ENCODE peak calls at places on chromosomes 2 and 18, in seven cellular contexts. One of them, this sample, is unnamed.

GRCh38 chr2:216352653-216353270 is 19.5 kb downstream of the MARCHF4 start:
- DNase-seq in K562: no peak
- DNase-seq in HFF-Myc: no peak
- DNase-seq in lower leg skin: no peak
- DNase-seq in AG04450: no peak
- DNase-seq in astrocyte of the spinal cord: no peak
- DNase-seq in fibroblast of lung: no peak
- DNase-seq in this sample: no peak

GRCh38 chr2:30505500-30506180 is 58.6 kb downstream of the LCLAT1 start:
- DNase-seq in astrocyte of the spinal cord: no peak
- DNase-seq in AG04450: no peak
- DNase-seq in fibroblast of lung: no peak
- DNase-seq in lower leg skin: no peak
- DNase-seq in K562: no peak
- DNase-seq in HFF-Myc: no peak
- DNase-seq in this sample: no peak

GRCh38 chr2:66024396-66024795 is 410.5 kb upstream of the MEIS1 start:
- DNase-seq in astrocyte of the spinal cord: no peak
- DNase-seq in AG04450: no peak
- DNase-seq in K562: no peak
- DNase-seq in HFF-Myc: no peak
- DNase-seq in fibroblast of lung: no peak
- DNase-seq in lower leg skin: no peak
- DNase-seq in this sample: no peak

GRCh38 chr18:77068321-77068841 is 64.2 kb downstream of the MBP start:
- DNase-seq in K562: no peak
- DNase-seq in astrocyte of the spinal cord: peak
- DNase-seq in fibroblast of lung: peak
- DNase-seq in lower leg skin: peak
- DNase-seq in HFF-Myc: no peak
- DNase-seq in AG04450: peak
- DNase-seq in this sample: peak

GRCh38 chr2:226794751-226795171 is 4.9 kb downstream of the IRS1 start:
- DNase-seq in AG04450: no peak
- DNase-seq in fibroblast of lung: peak
- DNase-seq in astrocyte of the spinal cord: peak
- DNase-seq in K562: no peak
- DNase-seq in lower leg skin: peak
- DNase-seq in HFF-Myc: no peak
- DNase-seq in this sample: no peak

GRCh38 chr2:239731422-239731821 is 293.7 kb downstream of the NDUFA10 start:
- DNase-seq in HFF-Myc: no peak
- DNase-seq in astrocyte of the spinal cord: no peak
- DNase-seq in K562: no peak
- DNase-seq in lower leg skin: no peak
- DNase-seq in AG04450: no peak
- DNase-seq in fibroblast of lung: no peak
- DNase-seq in this sample: no peak

GRCh38 chr2:220129427-220129826 is 502.0 kb downstream of the SLC4A3 start:
- DNase-seq in AG04450: no peak
- DNase-seq in lower leg skin: no peak
- DNase-seq in K562: no peak
- DNase-seq in astrocyte of the spinal cord: no peak
- DNase-seq in fibroblast of lung: no peak
- DNase-seq in HFF-Myc: no peak
- DNase-seq in this sample: no peak

GRCh38 chr2:11539317-11540147 is 5.7 kb downstream of the GREB1 start:
- DNase-seq in HFF-Myc: no peak
- DNase-seq in lower leg skin: no peak
- DNase-seq in AG04450: no peak
- DNase-seq in astrocyte of the spinal cord: peak
- DNase-seq in K562: no peak
- DNase-seq in fibroblast of lung: peak
- DNase-seq in this sample: no peak

GRCh38 chr2:219668316-219668715 is 40.9 kb downstream of the SLC4A3 start:
- DNase-seq in HFF-Myc: no peak
- DNase-seq in astrocyte of the spinal cord: no peak
- DNase-seq in K562: no peak
- DNase-seq in lower leg skin: peak
- DNase-seq in fibroblast of lung: no peak
- DNase-seq in AG04450: no peak
- DNase-seq in this sample: no peak

GRCh38 chr18:65435529-65435928 is 315.3 kb upstream of the CDH7 start:
- DNase-seq in fibroblast of lung: no peak
- DNase-seq in lower leg skin: no peak
- DNase-seq in K562: no peak
- DNase-seq in astrocyte of the spinal cord: no peak
- DNase-seq in AG04450: no peak
- DNase-seq in HFF-Myc: no peak
- DNase-seq in this sample: no peak

GRCh38 chr2:207256026-207256425 is 90.3 kb upstream of the KLF7 start:
- DNase-seq in HFF-Myc: no peak
- DNase-seq in lower leg skin: no peak
- DNase-seq in AG04450: no peak
- DNase-seq in fibroblast of lung: no peak
- DNase-seq in astrocyte of the spinal cord: no peak
- DNase-seq in K562: no peak
- DNase-seq in this sample: no peak

GRCh38 chr2:59236723-59237122 is 995.6 kb upstream of the FANCL start:
- DNase-seq in fibroblast of lung: peak
- DNase-seq in lower leg skin: no peak
- DNase-seq in AG04450: no peak
- DNase-seq in astrocyte of the spinal cord: no peak
- DNase-seq in K562: no peak
- DNase-seq in HFF-Myc: peak
- DNase-seq in this sample: no peak

GRCh38 chr2:45952591-45952990 is 301.1 kb downstream of the PRKCE start:
- DNase-seq in AG04450: no peak
- DNase-seq in astrocyte of the spinal cord: no peak
- DNase-seq in fibroblast of lung: no peak
- DNase-seq in K562: no peak
- DNase-seq in HFF-Myc: no peak
- DNase-seq in lower leg skin: no peak
- DNase-seq in this sample: no peak

GRCh38 chr2:80151651-80152050 is 152.9 kb downstream of the LRRTM1 start:
- DNase-seq in fibroblast of lung: no peak
- DNase-seq in HFF-Myc: no peak
- DNase-seq in AG04450: no peak
- DNase-seq in astrocyte of the spinal cord: no peak
- DNase-seq in lower leg skin: no peak
- DNase-seq in K562: no peak
- DNase-seq in this sample: no peak

GRCh38 chr2:190443778-190444481 is 35.8 kb downstream of the MFSD6 start:
- DNase-seq in HFF-Myc: no peak
- DNase-seq in astrocyte of the spinal cord: peak
- DNase-seq in fibroblast of lung: peak
- DNase-seq in K562: no peak
- DNase-seq in lower leg skin: no peak
- DNase-seq in AG04450: peak
- DNase-seq in this sample: no peak

GRCh38 chr2:190436552-190436951 is 28.4 kb downstream of the MFSD6 start:
- DNase-seq in astrocyte of the spinal cord: no peak
- DNase-seq in K562: no peak
- DNase-seq in lower leg skin: no peak
- DNase-seq in AG04450: no peak
- DNase-seq in HFF-Myc: no peak
- DNase-seq in fibroblast of lung: no peak
- DNase-seq in this sample: no peak

GRCh38 chr2:190441564-190441963 is 33.4 kb downstream of the MFSD6 start:
- DNase-seq in K562: no peak
- DNase-seq in lower leg skin: no peak
- DNase-seq in astrocyte of the spinal cord: no peak
- DNase-seq in AG04450: no peak
- DNase-seq in HFF-Myc: no peak
- DNase-seq in fibroblast of lung: no peak
- DNase-seq in this sample: no peak

GRCh38 chr2:190443055-190443454 is 34.9 kb downstream of the MFSD6 start:
- DNase-seq in astrocyte of the spinal cord: no peak
- DNase-seq in K562: no peak
- DNase-seq in fibroblast of lung: no peak
- DNase-seq in HFF-Myc: no peak
- DNase-seq in lower leg skin: no peak
- DNase-seq in AG04450: no peak
- DNase-seq in this sample: no peak

GRCh38 chr2:190440113-190440512 is 32.0 kb downstream of the MFSD6 start:
- DNase-seq in fibroblast of lung: no peak
- DNase-seq in lower leg skin: no peak
- DNase-seq in HFF-Myc: no peak
- DNase-seq in K562: no peak
- DNase-seq in AG04450: no peak
- DNase-seq in astrocyte of the spinal cord: no peak
- DNase-seq in this sample: no peak
- H3K4me3 ChIP-seq in fibroblast of lung: no peak
- H3K4me3 ChIP-seq in lower leg skin: no peak
- H3K4me3 ChIP-seq in HFF-Myc: no peak
- H3K4me3 ChIP-seq in K562: no peak
- H3K4me3 ChIP-seq in AG04450: no peak
- H3K4me3 ChIP-seq in astrocyte of the spinal cord: no peak
- H3K4me3 ChIP-seq in this sample: no peak

DNA sequence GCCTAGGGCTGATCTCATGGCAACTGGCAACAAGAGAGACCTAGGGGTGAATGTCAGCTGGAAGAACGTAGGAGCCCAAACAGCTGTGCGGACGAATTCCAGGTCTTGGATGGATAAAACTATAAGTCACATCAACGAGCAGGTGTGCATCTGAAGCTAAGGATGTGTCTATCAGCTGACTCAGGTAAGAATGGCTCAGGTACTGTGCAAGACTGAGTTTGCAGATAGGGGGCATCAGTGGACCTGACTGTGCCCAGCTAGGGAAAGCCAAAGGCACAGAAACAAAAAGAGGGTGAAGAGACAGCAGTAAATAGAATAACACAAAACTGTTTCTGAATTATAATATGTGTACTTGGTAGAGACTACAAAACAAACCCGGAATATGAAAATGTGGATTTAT is 357.3 kb downstream of the ZEB2 start:
- DNase-seq in HFF-Myc: no peak
- DNase-seq in astrocyte of the spinal cord: no peak
- DNase-seq in AG04450: no peak
- DNase-seq in lower leg skin: no peak
- DNase-seq in fibroblast of lung: no peak
- DNase-seq in K562: no peak
- DNase-seq in this sample: no peak
- TF ChIP-seq CTCF in HFF-Myc: peak
- TF ChIP-seq CTCF in astrocyte of the spinal cord: peak
- TF ChIP-seq CTCF in AG04450: peak
- TF ChIP-seq CTCF in lower leg skin: no peak
- TF ChIP-seq CTCF in fibroblast of lung: no peak
- TF ChIP-seq CTCF in K562: peak
- TF ChIP-seq CTCF in this sample: peak

DNA sequence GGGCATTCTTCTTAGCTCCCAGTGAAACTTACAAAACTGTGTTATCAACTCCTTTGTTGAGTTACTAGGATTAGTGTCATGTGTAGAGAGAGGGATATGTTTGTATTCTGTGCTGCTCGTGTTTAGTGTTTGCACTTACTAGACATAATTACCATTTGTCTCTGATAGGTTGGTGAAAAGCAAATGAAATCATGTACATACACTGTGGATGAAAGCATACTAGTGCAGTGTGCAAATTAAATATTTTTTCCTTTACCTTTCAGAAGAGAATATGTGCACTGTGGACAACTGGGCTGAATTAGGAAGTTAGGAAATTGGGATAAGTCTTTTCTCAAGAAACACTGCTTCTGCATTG is 1.2 kb downstream of the KIAA1328 start:
- DNase-seq in lower leg skin: no peak
- DNase-seq in astrocyte of the spinal cord: no peak
- DNase-seq in HFF-Myc: no peak
- DNase-seq in K562: no peak
- DNase-seq in fibroblast of lung: no peak
- DNase-seq in AG04450: no peak
- DNase-seq in this sample: no peak
- H3K4me3 ChIP-seq in lower leg skin: no peak
- H3K4me3 ChIP-seq in astrocyte of the spinal cord: peak
- H3K4me3 ChIP-seq in HFF-Myc: peak
- H3K4me3 ChIP-seq in K562: peak
- H3K4me3 ChIP-seq in fibroblast of lung: peak
- H3K4me3 ChIP-seq in AG04450: peak
- H3K4me3 ChIP-seq in this sample: peak

GRCh38 chr18:51197661-51198424 is at the start of gene MEX3C:
- DNase-seq in lower leg skin: peak
- DNase-seq in astrocyte of the spinal cord: peak
- DNase-seq in fibroblast of lung: peak
- DNase-seq in AG04450: peak
- DNase-seq in HFF-Myc: peak
- DNase-seq in K562: peak
- DNase-seq in this sample: peak
- TF ChIP-seq CTCF in lower leg skin: no peak
- TF ChIP-seq CTCF in astrocyte of the spinal cord: peak
- TF ChIP-seq CTCF in fibroblast of lung: peak
- TF ChIP-seq CTCF in AG04450: peak
- TF ChIP-seq CTCF in HFF-Myc: peak
- TF ChIP-seq CTCF in K562: peak
- TF ChIP-seq CTCF in this sample: peak

GRCh38 chr2:33476793-33477190 is 343 bp downstream of the RASGRP3 start:
- DNase-seq in lower leg skin: no peak
- DNase-seq in HFF-Myc: no peak
- DNase-seq in astrocyte of the spinal cord: no peak
- DNase-seq in fibroblast of lung: no peak
- DNase-seq in AG04450: no peak
- DNase-seq in K562: no peak
- DNase-seq in this sample: no peak
- H3K4me3 ChIP-seq in lower leg skin: peak
- H3K4me3 ChIP-seq in HFF-Myc: peak
- H3K4me3 ChIP-seq in astrocyte of the spinal cord: peak
- H3K4me3 ChIP-seq in fibroblast of lung: peak
- H3K4me3 ChIP-seq in AG04450: peak
- H3K4me3 ChIP-seq in K562: peak
- H3K4me3 ChIP-seq in this sample: peak

GRCh38 chr18:8943900-8944870 is 158.3 kb upstream of the NDUFV2 start:
- DNase-seq in lower leg skin: no peak
- DNase-seq in astrocyte of the spinal cord: peak
- DNase-seq in HFF-Myc: no peak
- DNase-seq in fibroblast of lung: peak
- DNase-seq in AG04450: peak
- DNase-seq in K562: no peak
- DNase-seq in this sample: no peak
- TF ChIP-seq CTCF in lower leg skin: no peak
- TF ChIP-seq CTCF in astrocyte of the spinal cord: no peak
- TF ChIP-seq CTCF in HFF-Myc: no peak
- TF ChIP-seq CTCF in fibroblast of lung: no peak
- TF ChIP-seq CTCF in AG04450: no peak
- TF ChIP-seq CTCF in K562: no peak
- TF ChIP-seq CTCF in this sample: no peak

GRCh38 chr2:88068044-88068443 is 419 bp downstream of the SMYD1 start:
- DNase-seq in K562: no peak
- DNase-seq in astrocyte of the spinal cord: no peak
- DNase-seq in fibroblast of lung: no peak
- DNase-seq in lower leg skin: no peak
- DNase-seq in HFF-Myc: no peak
- DNase-seq in AG04450: no peak
- DNase-seq in this sample: no peak
- H3K4me3 ChIP-seq in K562: no peak
- H3K4me3 ChIP-seq in astrocyte of the spinal cord: no peak
- H3K4me3 ChIP-seq in fibroblast of lung: no peak
- H3K4me3 ChIP-seq in lower leg skin: no peak
- H3K4me3 ChIP-seq in HFF-Myc: no peak
- H3K4me3 ChIP-seq in AG04450: no peak
- H3K4me3 ChIP-seq in this sample: no peak

This sample was measured in epithelial cell of proximal tubule.